ENCODE peak calls at places on chromosome 14, in nine cellular contexts. A is cerebellar cortex; M is AG10803; N is non-pigmented ciliary epithelial cell; U is T-helper 2 cell; E is GM03348; Z is stimulated activated CD4-positive, alpha-beta T cell treated with anti-CD3 and anti-CD28 coated beads, Interleukin-12 subunit alpha, Interleukin-12 subunit beta, amount 100 ng/mL, for 4 hours; B is WERI-Rb-1; D is GDM1. G is an unnamed sample.

GRCh38 chr14:45253754-45254300 is 825 bp upstream of the MIS18BP1 start:
- DNase-seq in D (no peak), A (no peak), N (no peak), B (no peak), U (no peak), E (peak; percentile 17), M (peak; percentile 70), Z (peak; percentile 5), G (peak; percentile 63)

GRCh38 chr14:99630202-99630601 is 14.7 kb upstream of the HHIPL1 start:
- DNase-seq in A (no peak), D (no peak), B (no peak), M (no peak), E (no peak), U (no peak), N (no peak), Z (no peak), G (no peak)

GRCh38 chr14:75977544-75977943 is 4.3 kb downstream of the TGFB3 start:
- DNase-seq in U (no peak), N (no peak), A (no peak), B (no peak), Z (no peak), D (no peak), M (peak; percentile 31), E (no peak), G (no peak)

GRCh38 chr14:64825498-64825897 is 54.2 kb downstream of the SPTB start:
- DNase-seq in U (no peak), A (no peak), Z (no peak), N (no peak), E (no peak), B (no peak), D (no peak), M (no peak), G (no peak)

GRCh38 chr14:70744631-70745030 is 64.7 kb downstream of the MAP3K9 start:
- DNase-seq in U (no peak), E (no peak), M (no peak), D (no peak), B (no peak), N (no peak), Z (no peak), A (peak; percentile 65), G (no peak)

GRCh38 chr14:96146131-96146771 is 58.4 kb upstream of the BDKRB2 start:
- DNase-seq in A (peak; percentile 28), Z (no peak), N (no peak), U (no peak), M (peak; percentile 95), D (no peak), E (peak; percentile 72), B (no peak), G (no peak)

GRCh38 chr14:79443602-79444001 is 767.7 kb downstream of the DIO2 start:
- DNase-seq in E (peak; percentile 23), Z (no peak), M (no peak), B (no peak), N (no peak), D (no peak), A (no peak), U (no peak), G (no peak)

GRCh38 chr14:49461529-49462401 is 124.4 kb downstream of the RPS29 start:
- DNase-seq in A (peak; percentile 63), E (peak; percentile 49), B (peak; percentile 51), M (peak; percentile 77), N (peak; percentile 47), U (no peak), D (peak; percentile 54), Z (peak; percentile 32), G (peak; percentile 65)

GRCh38 chr14:47040490-47040889 is 388.9 kb upstream of the RPL10L start:
- DNase-seq in A (peak; percentile 4), B (peak; percentile 61), E (no peak), N (no peak), U (no peak), M (no peak), D (no peak), Z (no peak), G (no peak)

GRCh38 chr14:20197459-20197858 is 6.8 kb downstream of the OR11G2 start:
- DNase-seq in Z (no peak), N (no peak), B (no peak), A (no peak), D (no peak), E (no peak), M (no peak), U (no peak), G (no peak)

GRCh38 chr14:51085007-51085406 is 9.9 kb downstream of the TRIM9 start:
- DNase-seq in E (no peak), Z (no peak), U (no peak), N (no peak), B (no peak), D (no peak), A (peak; percentile 56), M (no peak), G (no peak)

GRCh38 chr14:25056688-25057078 is 6.7 kb upstream of the STXBP6 start:
- DNase-seq in Z (no peak), D (no peak), E (no peak), M (peak; percentile 20), U (no peak), A (no peak), B (no peak), N (no peak), G (no peak)

GRCh38 chr14:55699131-55700057 is 119.4 kb downstream of the KTN1 start:
- DNase-seq in E (peak; percentile 29), A (peak; percentile 56), D (no peak), N (peak; percentile 22), Z (no peak), B (no peak), M (peak; percentile 78), U (no peak), G (no peak)

GRCh38 chr14:68730811-68731425 is 61.9 kb downstream of the ZFP36L1 start:
- DNase-seq in U (no peak), Z (no peak), N (no peak), B (no peak), D (no peak), M (no peak), E (no peak), A (peak; percentile 19), G (no peak)

GRCh38 chr14:46540986-46541385 is 110.6 kb downstream of the RPL10L start:
- DNase-seq in Z (no peak), E (no peak), M (no peak), B (no peak), D (no peak), N (no peak), U (no peak), A (no peak), G (no peak)

GRCh38 chr14:52015411-52016030 is 26.2 kb downstream of the RTRAF start:
- DNase-seq in D (no peak), E (peak; percentile 23), N (no peak), B (peak; percentile 57), A (peak; percentile 55), M (no peak), Z (no peak), U (no peak), G (no peak)

GRCh38 chr14:67900188-67900587 is 80.6 kb downstream of the RAD51B start:
- DNase-seq in U (no peak), M (no peak), Z (no peak), B (no peak), D (no peak), E (no peak), A (no peak), N (no peak), G (no peak)

GRCh38 chr14:100861188-100861936 is 35.4 kb downstream of the MEG3 start:
- DNase-seq in D (no peak), U (no peak), E (no peak), M (no peak), Z (no peak), N (no peak), B (no peak), A (no peak), G (no peak)